ENCODE peak calls at places on chromosomes 3 and 15, in eight cellular contexts. K, Z, E, M, I, Q, A and R are unnamed samples.

GRCh38 chr15:52113246-52113645 is 671 bp upstream of the BCL2L10 start:
- DNase-seq in K (no peak), Z (no peak), E (no peak), M (no peak), I (no peak), Q (no peak), A (no peak), R (no peak)

GRCh38 chr15:90735929-90736328 is 18.8 kb downstream of the BLM start:
- DNase-seq in K (no peak), Z (no peak), E (no peak), M (no peak), I (no peak), Q (no peak), A (no peak), R (no peak)

GRCh38 chr3:54837964-54838363 is 89.9 kb downstream of the LRTM1 start:
- DNase-seq in K (no peak), Z (no peak), E (no peak), M (no peak), I (no peak), Q (no peak), A (no peak), R (no peak)

GRCh38 chr3:70620956-70621355 is 308.5 kb upstream of the MDFIC2 start:
- DNase-seq in K (no peak), Z (no peak), E (no peak), M (no peak), I (no peak), Q (no peak), A (no peak), R (no peak)

GRCh38 chr15:85379403-85380131 is 836 bp upstream of the AKAP13 start:
- DNase-seq in K (peak; percentile 21), Z (no peak), E (peak; percentile 21), M (peak; percentile 45), I (no peak), Q (no peak), A (peak; percentile 4), R (no peak)

GRCh38 chr3:190369701-190370295 is 18.2 kb upstream of the CLDN16 start:
- DNase-seq in K (no peak), Z (no peak), E (no peak), M (no peak), I (no peak), Q (no peak), A (no peak), R (no peak)

GRCh38 chr15:51341366-51342248 is at the start of gene GLDN:
- DNase-seq in K (no peak), Z (no peak), E (no peak), M (no peak), I (no peak), Q (no peak), A (no peak), R (no peak)

GRCh38 chr3:88038561-88038960 is 20.2 kb downstream of the CGGBP1 start:
- DNase-seq in K (no peak), Z (no peak), E (no peak), M (no peak), I (no peak), Q (no peak), A (no peak), R (no peak)

GRCh38 chr3:39104961-39105686 is 2.3 kb downstream of the GORASP1 start:
- DNase-seq in K (no peak), Z (no peak), E (no peak), M (no peak), I (no peak), Q (no peak), A (no peak), R (no peak)

GRCh38 chr15:59313703-59314332 is 58.9 kb downstream of the MYO1E start:
- DNase-seq in K (peak; percentile 42), Z (no peak), E (no peak), M (no peak), I (peak; percentile 79), Q (no peak), A (no peak), R (no peak)

GRCh38 chr3:152443212-152444023 is 174.7 kb downstream of the MBNL1 start:
- DNase-seq in K (no peak), Z (no peak), E (no peak), M (no peak), I (no peak), Q (no peak), A (no peak), R (no peak)

GRCh38 chr15:34987982-34988873 is at the start of gene ZNF770:
- DNase-seq in K (peak; percentile 23), Z (peak; percentile 52), E (peak; percentile 60), M (peak; percentile 70), I (peak; percentile 79), Q (peak; percentile 55), A (peak; percentile 78), R (peak; percentile 69)

GRCh38 chr15:50098576-50098975 is 20.5 kb downstream of the ATP8B4 start:
- DNase-seq in K (no peak), Z (no peak), E (no peak), M (no peak), I (no peak), Q (no peak), A (no peak), R (no peak)

GRCh38 chr15:39153058-39153457 is 427.8 kb upstream of the THBS1 start:
- DNase-seq in K (no peak), Z (no peak), E (no peak), M (no peak), I (no peak), Q (no peak), A (no peak), R (no peak)

GRCh38 chr3:182811269-182811596 is 17.9 kb downstream of the ATP11B start:
- DNase-seq in K (no peak), Z (no peak), E (no peak), M (no peak), I (no peak), Q (no peak), A (no peak), R (no peak)

GRCh38 chr3:186824430-186825139 is 17.9 kb upstream of the ADIPOQ start:
- DNase-seq in K (no peak), Z (no peak), E (no peak), M (no peak), I (no peak), Q (no peak), A (no peak), R (no peak)

GRCh38 chr3:188455748-188456147 is 301.8 kb downstream of the LPP start:
- DNase-seq in K (no peak), Z (no peak), E (no peak), M (no peak), I (no peak), Q (no peak), A (no peak), R (no peak)

GRCh38 chr15:42729409-42729808 is 7.5 kb downstream of the CDAN1 start:
- DNase-seq in K (no peak), Z (no peak), E (no peak), M (no peak), I (no peak), Q (no peak), A (no peak), R (no peak)

GRCh38 chr3:196688349-196688748 is 23.7 kb downstream of the CEP19 start:
- DNase-seq in K (no peak), Z (no peak), E (no peak), M (no peak), I (peak; percentile 25), Q (no peak), A (no peak), R (no peak)

GRCh38 chr15:85470549-85471271 is 90.3 kb downstream of the AKAP13 start:
- DNase-seq in K (no peak), Z (no peak), E (no peak), M (no peak), I (no peak), Q (no peak), A (no peak), R (no peak)

GRCh38 chr3:47540281-47540680 is 26.8 kb upstream of the ELP6 start:
- DNase-seq in K (no peak), Z (no peak), E (no peak), M (no peak), I (no peak), Q (no peak), A (no peak), R (no peak)

GRCh38 chr15:72796515-72797337 is 13.2 kb upstream of the ADPGK start:
- DNase-seq in K (no peak), Z (no peak), E (no peak), M (peak; percentile 19), I (no peak), Q (peak; percentile 38), A (peak; percentile 36), R (peak; percentile 54)

GRCh38 chr15:81785181-81785580 is 260.6 kb downstream of the MEX3B start:
- DNase-seq in K (no peak), Z (no peak), E (no peak), M (no peak), I (no peak), Q (no peak), A (no peak), R (no peak)

GRCh38 chr3:50008931-50009330 is 69.0 kb downstream of the RBM6 start:
- DNase-seq in K (peak; percentile 27), Z (no peak), E (no peak), M (no peak), I (no peak), Q (no peak), A (no peak), R (no peak)

GRCh38 chr15:70088427-70088826 is 9.3 kb downstream of the TLE3 start:
- DNase-seq in K (no peak), Z (no peak), E (no peak), M (no peak), I (no peak), Q (no peak), A (no peak), R (no peak)

GRCh38 chr3:69433938-69434263 is 48.0 kb upstream of the FRMD4B start:
- DNase-seq in K (no peak), Z (no peak), E (no peak), M (no peak), I (no peak), Q (peak; percentile 70), A (no peak), R (no peak)

GRCh38 chr3:67790043-67790442 is 135.6 kb upstream of the SUCLG2 start:
- DNase-seq in K (peak; percentile 9), Z (peak; percentile 29), E (no peak), M (peak; percentile 45), I (no peak), Q (peak; percentile 20), A (peak; percentile 53), R (peak; percentile 38)

GRCh38 chr15:50183112-50183794 is 1.3 kb downstream of the SLC27A2 start:
- DNase-seq in K (no peak), Z (no peak), E (no peak), M (no peak), I (no peak), Q (no peak), A (no peak), R (no peak)